ENCODE peak calls at places on chromosome 10, in five cellular contexts. One of them, this sample, is unnamed.

GRCh38 chr10:131050162-131050766 is 261.3 kb downstream of the TCERG1L start:
- DNase-seq in activated CD8-positive, alpha-beta memory T cell treated with anti-CD3 and anti-CD28 coated beads, Interleukin-2, amount 50 U/mL, for 48 hours: no peak
- DNase-seq in activated naive CD8-positive, alpha-beta T cell treated with anti-CD3 and anti-CD28 coated beads, Interleukin-2, amount 50 U/mL, for 24 hours: no peak
- DNase-seq in esophagus squamous epithelium: no peak
- DNase-seq in ELF-1: no peak
- DNase-seq in this sample: no peak

GRCh38 chr10:24952701-24953349 is 419 bp upstream of the PRTFDC1 start:
- DNase-seq in activated CD8-positive, alpha-beta memory T cell treated with anti-CD3 and anti-CD28 coated beads, Interleukin-2, amount 50 U/mL, for 48 hours: peak
- DNase-seq in activated naive CD8-positive, alpha-beta T cell treated with anti-CD3 and anti-CD28 coated beads, Interleukin-2, amount 50 U/mL, for 24 hours: peak
- DNase-seq in esophagus squamous epithelium: no peak
- DNase-seq in ELF-1: peak
- DNase-seq in this sample: peak

GRCh38 chr10:104100795-104101194 is 15.1 kb upstream of the COL17A1 start:
- DNase-seq in activated CD8-positive, alpha-beta memory T cell treated with anti-CD3 and anti-CD28 coated beads, Interleukin-2, amount 50 U/mL, for 48 hours: no peak
- DNase-seq in activated naive CD8-positive, alpha-beta T cell treated with anti-CD3 and anti-CD28 coated beads, Interleukin-2, amount 50 U/mL, for 24 hours: no peak
- DNase-seq in esophagus squamous epithelium: no peak
- DNase-seq in ELF-1: no peak
- DNase-seq in this sample: no peak

GRCh38 chr10:12388671-12389070 is 39.3 kb downstream of the CAMK1D start:
- DNase-seq in activated CD8-positive, alpha-beta memory T cell treated with anti-CD3 and anti-CD28 coated beads, Interleukin-2, amount 50 U/mL, for 48 hours: peak
- DNase-seq in activated naive CD8-positive, alpha-beta T cell treated with anti-CD3 and anti-CD28 coated beads, Interleukin-2, amount 50 U/mL, for 24 hours: no peak
- DNase-seq in esophagus squamous epithelium: no peak
- DNase-seq in ELF-1: no peak
- DNase-seq in this sample: no peak

GRCh38 chr10:3091346-3091787 is 24.0 kb downstream of the PFKP start:
- DNase-seq in activated CD8-positive, alpha-beta memory T cell treated with anti-CD3 and anti-CD28 coated beads, Interleukin-2, amount 50 U/mL, for 48 hours: peak
- DNase-seq in activated naive CD8-positive, alpha-beta T cell treated with anti-CD3 and anti-CD28 coated beads, Interleukin-2, amount 50 U/mL, for 24 hours: peak
- DNase-seq in esophagus squamous epithelium: no peak
- DNase-seq in ELF-1: no peak
- DNase-seq in this sample: no peak

GRCh38 chr10:7027913-7028808 is 382.7 kb downstream of the SFMBT2 start:
- DNase-seq in activated CD8-positive, alpha-beta memory T cell treated with anti-CD3 and anti-CD28 coated beads, Interleukin-2, amount 50 U/mL, for 48 hours: no peak
- DNase-seq in activated naive CD8-positive, alpha-beta T cell treated with anti-CD3 and anti-CD28 coated beads, Interleukin-2, amount 50 U/mL, for 24 hours: no peak
- DNase-seq in esophagus squamous epithelium: no peak
- DNase-seq in ELF-1: no peak
- DNase-seq in this sample: no peak

GRCh38 chr10:119306514-119306951 is 99.2 kb downstream of the GRK5 start:
- DNase-seq in activated CD8-positive, alpha-beta memory T cell treated with anti-CD3 and anti-CD28 coated beads, Interleukin-2, amount 50 U/mL, for 48 hours: peak
- DNase-seq in activated naive CD8-positive, alpha-beta T cell treated with anti-CD3 and anti-CD28 coated beads, Interleukin-2, amount 50 U/mL, for 24 hours: peak
- DNase-seq in esophagus squamous epithelium: peak
- DNase-seq in ELF-1: no peak
- DNase-seq in this sample: no peak

GRCh38 chr10:119104653-119105024 is 726 bp downstream of the DENND10 start:
- DNase-seq in activated CD8-positive, alpha-beta memory T cell treated with anti-CD3 and anti-CD28 coated beads, Interleukin-2, amount 50 U/mL, for 48 hours: peak
- DNase-seq in activated naive CD8-positive, alpha-beta T cell treated with anti-CD3 and anti-CD28 coated beads, Interleukin-2, amount 50 U/mL, for 24 hours: peak
- DNase-seq in esophagus squamous epithelium: no peak
- DNase-seq in ELF-1: peak
- DNase-seq in this sample: no peak

GRCh38 chr10:119319161-119319919 is 112.0 kb downstream of the GRK5 start:
- DNase-seq in activated CD8-positive, alpha-beta memory T cell treated with anti-CD3 and anti-CD28 coated beads, Interleukin-2, amount 50 U/mL, for 48 hours: no peak
- DNase-seq in activated naive CD8-positive, alpha-beta T cell treated with anti-CD3 and anti-CD28 coated beads, Interleukin-2, amount 50 U/mL, for 24 hours: no peak
- DNase-seq in esophagus squamous epithelium: no peak
- DNase-seq in ELF-1: no peak
- DNase-seq in this sample: no peak

GRCh38 chr10:51297438-51297837 is 223.2 kb downstream of the PRKG1 start:
- DNase-seq in activated CD8-positive, alpha-beta memory T cell treated with anti-CD3 and anti-CD28 coated beads, Interleukin-2, amount 50 U/mL, for 48 hours: no peak
- DNase-seq in activated naive CD8-positive, alpha-beta T cell treated with anti-CD3 and anti-CD28 coated beads, Interleukin-2, amount 50 U/mL, for 24 hours: no peak
- DNase-seq in esophagus squamous epithelium: no peak
- DNase-seq in ELF-1: no peak
- DNase-seq in this sample: no peak

GRCh38 chr10:43868362-43868672 is 219.6 kb upstream of the ZNF32 start:
- DNase-seq in activated CD8-positive, alpha-beta memory T cell treated with anti-CD3 and anti-CD28 coated beads, Interleukin-2, amount 50 U/mL, for 48 hours: no peak
- DNase-seq in activated naive CD8-positive, alpha-beta T cell treated with anti-CD3 and anti-CD28 coated beads, Interleukin-2, amount 50 U/mL, for 24 hours: no peak
- DNase-seq in esophagus squamous epithelium: no peak
- DNase-seq in ELF-1: no peak
- DNase-seq in this sample: no peak

GRCh38 chr10:90602815-90603600 is 254.8 kb downstream of the HTR7 start:
- DNase-seq in activated CD8-positive, alpha-beta memory T cell treated with anti-CD3 and anti-CD28 coated beads, Interleukin-2, amount 50 U/mL, for 48 hours: no peak
- DNase-seq in activated naive CD8-positive, alpha-beta T cell treated with anti-CD3 and anti-CD28 coated beads, Interleukin-2, amount 50 U/mL, for 24 hours: no peak
- DNase-seq in esophagus squamous epithelium: no peak
- DNase-seq in ELF-1: no peak
- DNase-seq in this sample: no peak

GRCh38 chr10:29915116-29915785 is 144.1 kb downstream of the JCAD start:
- DNase-seq in activated CD8-positive, alpha-beta memory T cell treated with anti-CD3 and anti-CD28 coated beads, Interleukin-2, amount 50 U/mL, for 48 hours: no peak
- DNase-seq in activated naive CD8-positive, alpha-beta T cell treated with anti-CD3 and anti-CD28 coated beads, Interleukin-2, amount 50 U/mL, for 24 hours: no peak
- DNase-seq in esophagus squamous epithelium: no peak
- DNase-seq in ELF-1: no peak
- DNase-seq in this sample: no peak

GRCh38 chr10:58266003-58266825 is 1.5 kb downstream of the IPMK start:
- DNase-seq in activated CD8-positive, alpha-beta memory T cell treated with anti-CD3 and anti-CD28 coated beads, Interleukin-2, amount 50 U/mL, for 48 hours: no peak
- DNase-seq in activated naive CD8-positive, alpha-beta T cell treated with anti-CD3 and anti-CD28 coated beads, Interleukin-2, amount 50 U/mL, for 24 hours: peak
- DNase-seq in esophagus squamous epithelium: no peak
- DNase-seq in ELF-1: peak
- DNase-seq in this sample: no peak

GRCh38 chr10:11823122-11823988 is at the start of gene PROSER2:
- DNase-seq in activated CD8-positive, alpha-beta memory T cell treated with anti-CD3 and anti-CD28 coated beads, Interleukin-2, amount 50 U/mL, for 48 hours: peak
- DNase-seq in activated naive CD8-positive, alpha-beta T cell treated with anti-CD3 and anti-CD28 coated beads, Interleukin-2, amount 50 U/mL, for 24 hours: peak
- DNase-seq in esophagus squamous epithelium: no peak
- DNase-seq in ELF-1: peak
- DNase-seq in this sample: peak

GRCh38 chr10:29245476-29245875 is 43.4 kb upstream of the LYZL1 start:
- DNase-seq in activated CD8-positive, alpha-beta memory T cell treated with anti-CD3 and anti-CD28 coated beads, Interleukin-2, amount 50 U/mL, for 48 hours: no peak
- DNase-seq in activated naive CD8-positive, alpha-beta T cell treated with anti-CD3 and anti-CD28 coated beads, Interleukin-2, amount 50 U/mL, for 24 hours: no peak
- DNase-seq in esophagus squamous epithelium: no peak
- DNase-seq in ELF-1: no peak
- DNase-seq in this sample: no peak

GRCh38 chr10:128950159-128950956 is 516.7 kb upstream of the MGMT start:
- DNase-seq in activated CD8-positive, alpha-beta memory T cell treated with anti-CD3 and anti-CD28 coated beads, Interleukin-2, amount 50 U/mL, for 48 hours: no peak
- DNase-seq in activated naive CD8-positive, alpha-beta T cell treated with anti-CD3 and anti-CD28 coated beads, Interleukin-2, amount 50 U/mL, for 24 hours: no peak
- DNase-seq in esophagus squamous epithelium: no peak
- DNase-seq in ELF-1: no peak
- DNase-seq in this sample: no peak

GRCh38 chr10:112765717-112766235 is 184.3 kb upstream of the TCF7L2 start:
- DNase-seq in activated CD8-positive, alpha-beta memory T cell treated with anti-CD3 and anti-CD28 coated beads, Interleukin-2, amount 50 U/mL, for 48 hours: no peak
- DNase-seq in activated naive CD8-positive, alpha-beta T cell treated with anti-CD3 and anti-CD28 coated beads, Interleukin-2, amount 50 U/mL, for 24 hours: no peak
- DNase-seq in esophagus squamous epithelium: no peak
- DNase-seq in ELF-1: peak
- DNase-seq in this sample: no peak

GRCh38 chr10:76318171-76318570 is 886.7 kb downstream of the LRMDA start:
- DNase-seq in activated CD8-positive, alpha-beta memory T cell treated with anti-CD3 and anti-CD28 coated beads, Interleukin-2, amount 50 U/mL, for 48 hours: no peak
- DNase-seq in activated naive CD8-positive, alpha-beta T cell treated with anti-CD3 and anti-CD28 coated beads, Interleukin-2, amount 50 U/mL, for 24 hours: no peak
- DNase-seq in esophagus squamous epithelium: no peak
- DNase-seq in ELF-1: no peak
- DNase-seq in this sample: no peak

GRCh38 chr10:122056431-122057094 is 67.6 kb downstream of the TACC2 start:
- DNase-seq in activated CD8-positive, alpha-beta memory T cell treated with anti-CD3 and anti-CD28 coated beads, Interleukin-2, amount 50 U/mL, for 48 hours: no peak
- DNase-seq in activated naive CD8-positive, alpha-beta T cell treated with anti-CD3 and anti-CD28 coated beads, Interleukin-2, amount 50 U/mL, for 24 hours: no peak
- DNase-seq in esophagus squamous epithelium: no peak
- DNase-seq in ELF-1: peak
- DNase-seq in this sample: no peak

GRCh38 chr10:3783313-3783689 is 1.7 kb downstream of the KLF6 start:
- DNase-seq in activated CD8-positive, alpha-beta memory T cell treated with anti-CD3 and anti-CD28 coated beads, Interleukin-2, amount 50 U/mL, for 48 hours: peak
- DNase-seq in activated naive CD8-positive, alpha-beta T cell treated with anti-CD3 and anti-CD28 coated beads, Interleukin-2, amount 50 U/mL, for 24 hours: peak
- DNase-seq in esophagus squamous epithelium: no peak
- DNase-seq in ELF-1: peak
- DNase-seq in this sample: peak

GRCh38 chr10:58107506-58107905 is 160.2 kb downstream of the IPMK start:
- DNase-seq in activated CD8-positive, alpha-beta memory T cell treated with anti-CD3 and anti-CD28 coated beads, Interleukin-2, amount 50 U/mL, for 48 hours: no peak
- DNase-seq in activated naive CD8-positive, alpha-beta T cell treated with anti-CD3 and anti-CD28 coated beads, Interleukin-2, amount 50 U/mL, for 24 hours: no peak
- DNase-seq in esophagus squamous epithelium: no peak
- DNase-seq in ELF-1: no peak
- DNase-seq in this sample: no peak

GRCh38 chr10:43035785-43036184 is 41.1 kb upstream of the RET start:
- DNase-seq in activated CD8-positive, alpha-beta memory T cell treated with anti-CD3 and anti-CD28 coated beads, Interleukin-2, amount 50 U/mL, for 48 hours: no peak
- DNase-seq in activated naive CD8-positive, alpha-beta T cell treated with anti-CD3 and anti-CD28 coated beads, Interleukin-2, amount 50 U/mL, for 24 hours: no peak
- DNase-seq in esophagus squamous epithelium: no peak
- DNase-seq in ELF-1: no peak
- DNase-seq in this sample: no peak

GRCh38 chr10:15347205-15347604 is 23.9 kb downstream of the FAM171A1 start:
- DNase-seq in activated CD8-positive, alpha-beta memory T cell treated with anti-CD3 and anti-CD28 coated beads, Interleukin-2, amount 50 U/mL, for 48 hours: no peak
- DNase-seq in activated naive CD8-positive, alpha-beta T cell treated with anti-CD3 and anti-CD28 coated beads, Interleukin-2, amount 50 U/mL, for 24 hours: no peak
- DNase-seq in esophagus squamous epithelium: no peak
- DNase-seq in ELF-1: no peak
- DNase-seq in this sample: no peak